ENCODE peak calls at places on chromosomes 3 and 15, in ten cellular contexts. X is tibial artery, R is psoas muscle, K is BE2C, P is Panc1, D is PC-9, H is brain microvascular endothelial cell, F is Calu3, N is osteocyte, U is esophagus muscularis mucosa. Q is an unnamed sample.

GRCh38 chr15:98513428-98513991 is 134.8 kb upstream of the IGF1R start:
- DNase-seq in N (no peak), P (no peak), K (no peak), X (no peak), H (no peak), D (no peak), F (no peak), R (no peak), U (peak; percentile 70), Q (no peak)

GRCh38 chr3:174023445-174023844 is 625.9 kb downstream of the NLGN1 start:
- DNase-seq in D (no peak), K (no peak), F (no peak), U (no peak), N (no peak), P (no peak), R (no peak), X (no peak), H (no peak), Q (no peak)

GRCh38 chr3:190883973-190884832 is 21.7 kb upstream of the GMNC start:
- DNase-seq in K (peak; percentile 56), X (peak; percentile 31), U (no peak), H (peak; percentile 65), N (no peak), F (peak; percentile 69), D (peak; percentile 50), P (peak; percentile 56), R (no peak), Q (no peak)

GRCh38 chr3:149879872-149880271 is 66.9 kb downstream of the RNF13 start:
- DNase-seq in F (peak; percentile 67), X (peak; percentile 71), H (peak; percentile 69), K (peak; percentile 78), U (no peak), N (no peak), R (peak; percentile 68), D (peak; percentile 10), P (peak; percentile 41), Q (no peak)

GRCh38 chr3:39267631-39268553 is 11.9 kb downstream of the CX3CR1 start:
- DNase-seq in U (no peak), X (no peak), K (no peak), F (no peak), R (no peak), N (peak; percentile 70), H (no peak), P (no peak), D (no peak), Q (no peak)

GRCh38 chr15:44813231-44813630 is 76.9 kb downstream of the TRIM69 start:
- DNase-seq in X (no peak), H (no peak), N (peak; percentile 38), P (no peak), K (no peak), U (no peak), F (no peak), D (no peak), R (no peak), Q (no peak)

GRCh38 chr3:158483701-158484100 is 87.3 kb upstream of the MLF1 start:
- DNase-seq in K (peak; percentile 51), R (no peak), X (no peak), N (no peak), H (no peak), D (no peak), F (no peak), P (no peak), U (no peak), Q (no peak)

GRCh38 chr3:15315003-15315402 is 17.4 kb downstream of the SH3BP5 start:
- DNase-seq in R (no peak), D (no peak), P (no peak), U (no peak), N (no peak), K (no peak), H (no peak), F (no peak), X (peak; percentile 66), Q (no peak)

GRCh38 chr3:48708481-48708889 is 8.5 kb downstream of the IP6K2 start:
- DNase-seq in P (no peak), U (no peak), N (no peak), F (no peak), R (no peak), X (no peak), H (peak; percentile 12), D (no peak), K (no peak), Q (no peak)

GRCh38 chr3:49902511-49903345 is 945 bp downstream of the MST1R start:
- DNase-seq in K (no peak), D (no peak), U (no peak), X (no peak), N (no peak), P (no peak), F (no peak), H (no peak), R (no peak), Q (no peak)

GRCh38 chr3:152113992-152114651 is 154.6 kb upstream of the MBNL1 start:
- DNase-seq in N (no peak), D (no peak), K (no peak), X (no peak), H (no peak), R (no peak), U (no peak), P (no peak), F (no peak), Q (no peak)

GRCh38 chr3:169387751-169388696 is 275.5 kb downstream of the MECOM start:
- DNase-seq in F (peak; percentile 67), U (no peak), D (no peak), P (no peak), R (peak; percentile 76), K (no peak), X (peak; percentile 64), N (no peak), H (no peak), Q (no peak)

GRCh38 chr15:50415752-50416404 is 8.3 kb upstream of the USP8 start:
- DNase-seq in K (no peak), P (no peak), X (no peak), N (no peak), D (no peak), U (no peak), F (no peak), R (no peak), H (peak; percentile 5), Q (no peak)

GRCh38 chr3:115804722-115805121 is 181.4 kb downstream of the GAP43 start:
- DNase-seq in P (no peak), N (no peak), H (peak; percentile 38), D (no peak), F (no peak), K (no peak), U (no peak), X (no peak), R (no peak), Q (no peak)

GRCh38 chr15:66294932-66295235 is 1.5 kb downstream of the DIS3L start:
- DNase-seq in R (no peak), D (no peak), X (no peak), F (no peak), K (no peak), U (no peak), N (no peak), P (no peak), H (peak; percentile 15), Q (no peak)

GRCh38 chr3:42830437-42831320 is 21.4 kb downstream of the ACKR2 start:
- DNase-seq in K (peak; percentile 5), N (no peak), D (no peak), R (no peak), U (no peak), P (no peak), H (no peak), F (peak; percentile 27), X (no peak), Q (no peak)

GRCh38 chr3:150022406-150023238 is 51.9 kb upstream of the PFN2 start:
- DNase-seq in F (no peak), K (peak; percentile 49), P (no peak), H (peak; percentile 48), R (no peak), D (no peak), U (no peak), X (no peak), N (no peak), Q (no peak)

GRCh38 chr3:154364849-154365248 is 40.6 kb upstream of the DHX36 start:
- DNase-seq in X (no peak), P (no peak), U (no peak), H (no peak), N (no peak), D (peak; percentile 70), F (peak; percentile 57), K (no peak), R (no peak), Q (no peak)

GRCh38 chr15:65275728-65276126 is 11.0 kb downstream of the PARP16 start:
- DNase-seq in X (no peak), H (peak; percentile 50), U (no peak), D (no peak), R (no peak), N (no peak), F (no peak), K (no peak), P (no peak), Q (no peak)

GRCh38 chr15:91973481-91973880 is 120.0 kb downstream of the SLCO3A1 start:
- DNase-seq in H (no peak), F (no peak), X (no peak), R (no peak), K (peak; percentile 25), U (no peak), D (no peak), N (no peak), P (no peak), Q (no peak)
- TF ChIP-seq CTCF in H (no peak), F (no peak), X (no peak), R (no peak), K (peak; percentile 63), U (no peak), D (peak; percentile 38), N (no peak), P (peak; percentile 29), Q (no peak)

GRCh38 chr3:81985996-81986723 is 224.7 kb upstream of the GBE1 start:
- DNase-seq in R (no peak), N (no peak), D (no peak), P (no peak), U (no peak), K (peak; percentile 9), X (no peak), F (no peak), H (no peak), Q (no peak)
- TF ChIP-seq CTCF in R (no peak), N (no peak), D (peak; percentile 65), P (no peak), U (no peak), K (peak; percentile 8), X (no peak), F (no peak), H (no peak), Q (no peak)

GRCh38 chr3:193190387-193190786 is 50.6 kb upstream of the PLAAT1 start:
- DNase-seq in P (no peak), R (no peak), D (no peak), X (no peak), U (no peak), H (no peak), F (peak; percentile 76), K (peak; percentile 20), N (no peak), Q (no peak)
- TF ChIP-seq CTCF in P (peak; percentile 63), R (peak; percentile 57), D (peak; percentile 51), X (no peak), U (peak; percentile 25), H (peak; percentile 52), F (peak; percentile 79), K (peak; percentile 53), N (peak; percentile 25), Q (no peak)

DNA sequence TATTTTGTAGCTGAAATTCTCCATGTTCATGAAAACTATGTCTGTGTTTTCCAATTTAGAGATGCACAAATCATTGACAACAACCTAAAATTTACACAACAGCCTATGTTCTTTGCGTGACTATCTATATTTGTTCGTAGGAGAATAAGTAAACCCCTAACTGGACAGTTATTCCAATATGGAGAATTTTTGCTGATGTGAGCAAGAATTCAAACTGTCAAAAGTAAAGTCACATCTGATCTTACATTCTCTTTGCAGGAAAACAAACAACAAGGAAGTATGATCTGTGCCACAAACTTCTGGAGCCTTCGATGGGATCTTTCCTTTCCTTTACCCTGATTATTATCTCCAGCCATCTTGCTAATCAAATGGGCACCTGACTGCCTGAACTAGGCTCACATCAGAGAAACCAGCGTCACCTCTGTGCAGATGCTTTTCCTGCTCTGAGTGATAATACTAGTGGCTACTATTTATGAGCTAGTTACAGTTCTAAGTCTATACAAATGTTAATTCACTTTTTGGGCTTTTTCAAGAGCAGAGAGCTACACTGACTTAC is 18.3 kb upstream of the KCNMB3 start:
- DNase-seq in P (no peak), D (no peak), X (no peak), R (no peak), F (no peak), N (no peak), U (no peak), H (no peak), K (no peak), Q (no peak)
- TF ChIP-seq CTCF in P (no peak), D (no peak), X (no peak), R (no peak), F (no peak), N (no peak), U (no peak), H (no peak), K (no peak), Q (no peak)

Q was measured in activated B cell treated with CpG ODN at 0.5 μM for 24 hours.